ENCODE peak calls at places on chromosomes 4 and X, in nine cellular contexts. G, C, S, Z, A, T, D, N and F are unnamed samples.

GRCh38 chr4:64738240-64738639 is 329.0 kb upstream of the TECRL start:
- DNase-seq in G (no peak), C (no peak), S (no peak), Z (no peak), A (no peak), T (no peak), D (no peak), N (no peak), F (no peak)

GRCh38 chr4:147492301-147492700 is 11.4 kb downstream of the EDNRA start:
- DNase-seq in G (no peak), C (no peak), S (peak), Z (no peak), A (no peak), T (peak), D (no peak), N (no peak), F (no peak)

GRCh38 chrX:41389311-41389888 is 55.4 kb downstream of the DDX3X start:
- DNase-seq in G (no peak), C (no peak), S (no peak), Z (no peak), A (no peak), T (no peak), D (no peak), N (no peak), F (no peak)

GRCh38 chr4:169179609-169180526 is 90.9 kb downstream of the SH3RF1 start:
- DNase-seq in G (peak), C (no peak), S (peak), Z (no peak), A (no peak), T (peak), D (no peak), N (peak), F (no peak)

GRCh38 chr4:112321768-112322684 is 24.9 kb downstream of the ALPK1 start:
- DNase-seq in G (peak), C (peak), S (peak), Z (peak), A (peak), T (peak), D (peak), N (peak), F (peak)

GRCh38 chr4:144666539-144667175 is 20.7 kb downstream of the HHIP start:
- DNase-seq in G (no peak), C (no peak), S (peak), Z (no peak), A (no peak), T (peak), D (no peak), N (peak), F (peak)

GRCh38 chrX:31166416-31166815 is 94.6 kb upstream of the FTHL17 start:
- DNase-seq in G (no peak), C (no peak), S (peak), Z (no peak), A (no peak), T (no peak), D (no peak), N (no peak), F (no peak)

GRCh38 chrX:132490086-132490419 is 1.2 kb upstream of the MBNL3 start:
- DNase-seq in G (no peak), C (no peak), S (no peak), Z (no peak), A (no peak), T (no peak), D (no peak), N (no peak), F (no peak)

GRCh38 chr4:37475776-37476175 is 210.4 kb downstream of the RELL1 start:
- DNase-seq in G (no peak), C (no peak), S (no peak), Z (no peak), A (no peak), T (no peak), D (no peak), N (no peak), F (no peak)
- H3K27ac ChIP-seq in G (no peak), C (no peak), S (no peak), Z (no peak), A (no peak), T (no peak), D (no peak), N (no peak), F (no peak)

DNA sequence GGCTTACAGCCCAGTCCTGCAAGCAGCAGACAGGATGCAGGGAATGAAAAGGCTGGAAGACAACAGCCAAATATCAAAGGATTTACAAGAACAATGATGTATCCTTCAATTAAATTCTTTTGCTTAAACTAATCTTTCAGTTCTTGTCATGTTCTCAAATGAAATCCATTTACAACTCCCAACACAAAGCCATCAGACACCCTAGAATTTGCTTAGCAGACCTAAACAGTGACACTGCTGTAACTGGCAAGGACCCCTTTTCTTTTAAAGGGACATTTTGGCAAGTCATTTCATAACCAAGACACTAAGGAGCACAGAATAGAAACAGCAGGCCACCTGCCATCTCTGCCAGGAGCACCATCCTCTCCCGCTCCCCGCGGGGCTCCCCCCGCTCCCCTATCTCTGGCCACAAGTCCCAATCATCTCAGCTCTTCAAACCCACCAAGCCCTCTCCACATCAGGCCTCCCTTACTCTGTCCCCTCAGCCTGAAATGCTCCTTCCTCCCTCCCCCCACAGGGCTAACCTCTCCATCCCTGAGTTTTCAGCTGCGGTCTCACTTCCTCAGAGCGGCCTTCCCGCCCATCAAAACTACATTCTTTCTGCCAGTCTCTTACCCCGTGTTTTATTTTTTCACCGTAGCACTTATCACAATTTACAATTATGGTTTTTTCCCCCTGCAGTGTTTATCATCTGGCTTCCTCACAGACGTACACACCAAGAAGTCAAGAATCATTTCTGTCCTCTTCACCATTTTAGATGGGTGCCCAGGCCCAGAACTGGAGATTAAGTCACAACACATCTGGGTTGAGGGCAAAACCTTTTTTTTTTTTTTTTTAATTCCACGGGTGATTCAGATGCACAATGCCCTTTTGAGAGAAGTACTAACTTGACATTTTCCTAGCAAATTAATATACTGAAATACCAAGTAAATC is 45.8 kb downstream of the TSPAN5 start:
- DNase-seq in G (no peak), C (no peak), S (peak), Z (no peak), A (no peak), T (no peak), D (no peak), N (peak), F (no peak)
- H3K27ac ChIP-seq in G (no peak), C (no peak), S (no peak), Z (no peak), A (no peak), T (no peak), D (no peak), N (no peak), F (no peak)

DNA sequence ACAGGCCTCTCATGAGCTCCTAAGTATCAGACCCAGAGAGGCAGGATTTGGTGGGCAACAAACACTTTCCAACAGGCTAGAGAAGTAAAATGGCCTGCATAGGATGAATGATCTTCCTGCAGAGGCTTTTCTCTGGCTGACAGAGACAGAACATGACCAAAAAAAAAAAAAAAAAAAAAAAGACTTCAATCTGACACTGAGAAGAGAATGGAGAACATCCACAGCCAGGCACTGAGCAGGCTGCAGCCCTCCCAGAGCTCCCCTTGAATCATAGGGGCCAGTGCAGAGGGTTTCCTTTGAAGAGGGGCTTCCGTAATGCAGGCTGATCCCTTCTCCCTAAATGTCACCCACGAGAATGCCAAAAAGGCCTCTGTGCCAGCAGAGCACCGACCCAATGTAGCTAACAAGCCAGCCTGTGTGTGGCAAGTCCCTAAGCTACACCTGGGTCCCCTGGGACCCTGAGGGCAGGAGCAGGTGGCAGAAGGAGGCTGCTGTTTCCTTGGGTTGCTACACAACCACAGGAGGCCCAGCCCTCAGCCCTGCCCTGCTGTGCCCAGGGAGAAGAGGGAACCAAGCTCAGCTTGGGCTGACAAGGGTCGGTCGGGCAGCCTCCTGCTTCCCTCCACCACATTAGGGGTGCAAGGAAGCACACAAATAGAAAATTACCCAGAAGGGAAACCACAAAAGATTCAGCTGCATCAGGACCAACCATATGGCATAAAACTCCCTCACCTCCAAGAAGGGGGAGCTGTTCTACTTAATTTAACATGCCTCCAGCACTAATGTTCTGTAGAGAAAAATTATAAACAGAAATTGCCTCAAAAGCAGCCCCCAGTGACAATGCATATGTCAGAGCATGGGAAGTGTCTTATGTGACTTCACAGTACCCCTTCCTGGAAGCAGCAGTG is 55.5 kb downstream of the MAP7D2 start:
- DNase-seq in G (no peak), C (no peak), S (no peak), Z (no peak), A (no peak), T (no peak), D (peak), N (no peak), F (no peak)
- H3K27ac ChIP-seq in G (no peak), C (no peak), S (no peak), Z (no peak), A (no peak), T (no peak), D (peak), N (no peak), F (no peak)

GRCh38 chrX:65148232-65148631 is 172.0 kb upstream of the ZC4H2 start:
- DNase-seq in G (no peak), C (no peak), S (no peak), Z (no peak), A (no peak), T (no peak), D (no peak), N (no peak), F (no peak)
- H3K27ac ChIP-seq in G (no peak), C (no peak), S (no peak), Z (no peak), A (no peak), T (no peak), D (no peak), N (no peak), F (no peak)

GRCh38 chrX:17588303-17588702 is 149.0 kb upstream of the SCML1 start:
- DNase-seq in G (no peak), C (no peak), S (peak), Z (no peak), A (no peak), T (no peak), D (no peak), N (no peak), F (no peak)

GRCh38 chrX:17590892-17591740 is 146.2 kb upstream of the SCML1 start:
- DNase-seq in G (peak), C (peak), S (peak), Z (peak), A (peak), T (peak), D (peak), N (peak), F (peak)

GRCh38 chrX:17595456-17596035 is 141.7 kb upstream of the SCML1 start:
- DNase-seq in G (no peak), C (no peak), S (peak), Z (no peak), A (no peak), T (peak), D (no peak), N (peak), F (no peak)

GRCh38 chrX:17592117-17592516 is 145.2 kb upstream of the SCML1 start:
- DNase-seq in G (no peak), C (no peak), S (peak), Z (no peak), A (no peak), T (peak), D (no peak), N (peak), F (peak)

DNA sequence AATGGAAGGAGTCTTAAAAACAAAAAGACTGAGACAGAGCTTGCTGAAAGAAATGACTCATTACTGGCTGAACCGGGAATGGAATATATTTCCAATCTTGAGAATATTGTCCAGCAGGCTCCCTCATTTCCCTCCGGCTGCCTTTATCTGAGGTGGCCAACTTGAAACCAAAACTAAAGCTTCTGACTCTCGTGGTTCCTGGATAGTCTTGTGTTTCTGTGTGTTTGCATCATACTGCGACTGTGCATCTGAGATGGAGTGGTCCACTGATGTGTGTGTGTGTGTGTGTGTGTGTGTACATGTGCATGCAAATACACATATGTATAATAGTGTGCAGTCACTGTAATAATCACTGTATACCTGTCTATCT is 145.6 kb upstream of the SCML1 start:
- DNase-seq in G (no peak), C (no peak), S (peak), Z (peak), A (no peak), T (peak), D (no peak), N (peak), F (peak)
- H3K27ac ChIP-seq in G (no peak), C (no peak), S (no peak), Z (peak), A (peak), T (peak), D (no peak), N (peak), F (no peak)

DNA sequence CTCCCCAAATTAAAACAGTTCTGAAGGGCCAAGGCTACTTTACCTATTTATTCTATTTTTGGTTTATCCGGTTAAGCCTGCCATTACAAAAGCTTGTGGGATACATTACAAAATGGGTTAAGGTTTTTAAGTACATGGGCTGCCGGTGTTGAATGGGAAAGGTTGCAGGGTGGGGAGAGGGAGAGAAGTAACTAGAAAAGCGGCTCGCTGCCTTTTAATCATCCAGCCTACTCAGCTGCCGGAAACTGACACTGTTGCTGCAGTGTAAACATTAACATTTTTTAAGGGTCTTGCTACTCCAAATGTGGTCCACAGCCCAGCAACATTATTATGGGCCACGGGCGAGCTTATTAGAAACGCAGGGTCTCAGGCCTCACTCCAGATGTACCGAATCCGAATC is 1.5 kb upstream of the IL1RAPL1 start:
- DNase-seq in G (no peak), C (no peak), S (no peak), Z (no peak), A (no peak), T (no peak), D (no peak), N (no peak), F (no peak)
- H3K27ac ChIP-seq in G (no peak), C (no peak), S (no peak), Z (no peak), A (no peak), T (peak), D (no peak), N (no peak), F (no peak)

DNA sequence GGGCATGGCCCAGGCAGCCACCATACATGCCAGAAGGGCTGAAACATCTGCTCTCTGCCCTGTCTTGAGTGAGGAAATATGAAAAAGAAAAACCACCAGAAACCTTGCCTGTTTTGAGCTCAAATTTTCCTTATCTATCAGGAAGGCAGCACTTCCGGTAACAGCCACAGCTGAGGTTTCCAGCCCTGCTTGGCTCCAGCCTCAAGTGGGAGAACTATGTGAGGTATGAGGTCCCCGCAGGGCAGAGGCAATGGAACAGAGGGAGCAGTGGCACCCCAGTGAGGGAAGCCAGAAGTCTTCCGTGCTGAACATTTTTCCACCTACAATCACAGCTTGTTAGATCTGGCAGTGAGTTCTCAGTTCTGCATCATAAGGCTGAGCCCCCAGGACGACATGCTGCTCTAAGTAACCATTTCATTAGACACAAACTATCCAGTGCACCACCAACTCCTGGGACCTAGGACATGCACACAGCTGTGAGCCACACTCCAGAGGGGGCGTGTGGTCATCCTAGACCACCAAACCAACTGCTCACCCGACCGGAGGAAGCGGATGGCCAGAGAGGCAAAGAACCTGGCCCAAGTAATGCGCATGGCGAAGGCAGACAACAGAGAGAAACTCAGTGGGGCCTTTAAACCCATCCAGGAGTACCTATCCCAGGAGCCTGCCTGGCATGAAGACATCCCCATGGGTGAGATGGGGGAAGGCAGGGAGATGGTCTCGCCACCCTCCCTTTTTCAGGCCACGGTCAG is 22.6 kb downstream of the WDR1 start:
- DNase-seq in G (peak), C (no peak), S (peak), Z (no peak), A (peak), T (peak), D (no peak), N (peak), F (peak)
- H3K27ac ChIP-seq in G (peak), C (peak), S (peak), Z (peak), A (no peak), T (peak), D (no peak), N (peak), F (peak)

GRCh38 chr4:151687021-151687640 is 73.7 kb downstream of the GATB start:
- DNase-seq in G (no peak), C (no peak), S (peak), Z (no peak), A (peak), T (no peak), D (no peak), N (no peak), F (peak)

GRCh38 chr4:151689211-151689991 is 71.4 kb downstream of the GATB start:
- DNase-seq in G (no peak), C (no peak), S (no peak), Z (no peak), A (no peak), T (no peak), D (no peak), N (no peak), F (no peak)

GRCh38 chr4:151690164-151690856 is 70.5 kb downstream of the GATB start:
- DNase-seq in G (peak), C (no peak), S (peak), Z (no peak), A (peak), T (peak), D (no peak), N (peak), F (no peak)

GRCh38 chr4:151688785-151689043 is 72.1 kb downstream of the GATB start:
- DNase-seq in G (no peak), C (no peak), S (no peak), Z (no peak), A (no peak), T (no peak), D (no peak), N (no peak), F (no peak)

GRCh38 chr4:151688003-151688784 is 72.6 kb downstream of the GATB start:
- DNase-seq in G (no peak), C (no peak), S (peak), Z (no peak), A (no peak), T (peak), D (no peak), N (peak), F (no peak)
- H3K27ac ChIP-seq in G (no peak), C (no peak), S (no peak), Z (no peak), A (peak), T (no peak), D (no peak), N (no peak), F (peak)

GRCh38 chr4:77913353-77913752 is 50.7 kb downstream of the MRPL1 start:
- DNase-seq in G (no peak), C (no peak), S (peak), Z (no peak), A (no peak), T (peak), D (no peak), N (peak), F (peak)
- H3K27ac ChIP-seq in G (no peak), C (no peak), S (no peak), Z (no peak), A (no peak), T (no peak), D (no peak), N (no peak), F (no peak)

GRCh38 chrX:65999563-66000148 is 40.2 kb downstream of the VSIG4 start:
- DNase-seq in G (no peak), C (no peak), S (no peak), Z (no peak), A (no peak), T (no peak), D (no peak), N (no peak), F (no peak)
- H3K27ac ChIP-seq in G (no peak), C (no peak), S (no peak), Z (no peak), A (no peak), T (no peak), D (no peak), N (no peak), F (no peak)